ENCODE peak calls at places on chromosomes 16 and 17, in seven cellular contexts. One of them, this sample, is unnamed. For H3K36me3 and H3K4me1, the result is how much of the 10 kb centered on the place peaks cover.

GRCh38 chr16:87715658-87716057 is 50.1 kb downstream of the KLHDC4 start:
- DNase-seq in hepatocyte: no peak
- DNase-seq in ascending aorta: no peak
- DNase-seq in effector memory CD4-positive, alpha-beta T cell: no peak
- DNase-seq in adipocyte: peak
- DNase-seq in adrenal gland: no peak
- DNase-seq in aorta: no peak
- DNase-seq in this sample: no peak

GRCh38 chr16:2156025-2156848 is 655 bp downstream of the TRAF7 start:
- DNase-seq in hepatocyte: peak
- DNase-seq in ascending aorta: no peak
- DNase-seq in effector memory CD4-positive, alpha-beta T cell: no peak
- DNase-seq in adipocyte: peak
- DNase-seq in adrenal gland: no peak
- DNase-seq in aorta: peak
- DNase-seq in this sample: peak

GRCh38 chr17:68533887-68534700 is 21.9 kb downstream of the PRKAR1A start:
- DNase-seq in hepatocyte: no peak
- DNase-seq in ascending aorta: no peak
- DNase-seq in effector memory CD4-positive, alpha-beta T cell: no peak
- DNase-seq in adipocyte: peak
- DNase-seq in adrenal gland: no peak
- DNase-seq in aorta: no peak
- DNase-seq in this sample: no peak

GRCh38 chr17:33097411-33097810 is 105.8 kb downstream of the SPACA3 start:
- DNase-seq in hepatocyte: no peak
- DNase-seq in ascending aorta: no peak
- DNase-seq in effector memory CD4-positive, alpha-beta T cell: no peak
- DNase-seq in adipocyte: no peak
- DNase-seq in adrenal gland: no peak
- DNase-seq in aorta: no peak
- DNase-seq in this sample: no peak

GRCh38 chr17:12070561-12070960 is 49.9 kb downstream of the MAP2K4 start:
- DNase-seq in hepatocyte: no peak
- DNase-seq in ascending aorta: no peak
- DNase-seq in effector memory CD4-positive, alpha-beta T cell: no peak
- DNase-seq in adipocyte: peak
- DNase-seq in adrenal gland: no peak
- DNase-seq in aorta: no peak
- DNase-seq in this sample: no peak

GRCh38 chr17:42363767-42364585 is 24.3 kb downstream of the STAT3 start:
- DNase-seq in hepatocyte: no peak
- DNase-seq in ascending aorta: no peak
- DNase-seq in effector memory CD4-positive, alpha-beta T cell: no peak
- DNase-seq in adipocyte: peak
- DNase-seq in adrenal gland: no peak
- DNase-seq in aorta: no peak
- DNase-seq in this sample: no peak

GRCh38 chr16:89026121-89026612 is 49.2 kb upstream of the CBFA2T3 start:
- DNase-seq in hepatocyte: no peak
- DNase-seq in ascending aorta: no peak
- DNase-seq in effector memory CD4-positive, alpha-beta T cell: peak
- DNase-seq in adipocyte: no peak
- DNase-seq in adrenal gland: no peak
- DNase-seq in aorta: no peak
- DNase-seq in this sample: no peak

GRCh38 chr17:65039349-65039988 is 17.1 kb downstream of the GNA13 start:
- DNase-seq in hepatocyte: no peak
- DNase-seq in ascending aorta: no peak
- DNase-seq in effector memory CD4-positive, alpha-beta T cell: peak
- DNase-seq in adipocyte: no peak
- DNase-seq in adrenal gland: no peak
- DNase-seq in aorta: no peak
- DNase-seq in this sample: no peak

GRCh38 chr17:79732804-79733691 is 2.3 kb downstream of the ENPP7 start:
- DNase-seq in hepatocyte: no peak
- DNase-seq in ascending aorta: no peak
- DNase-seq in effector memory CD4-positive, alpha-beta T cell: peak
- DNase-seq in adipocyte: no peak
- DNase-seq in adrenal gland: no peak
- DNase-seq in aorta: no peak
- DNase-seq in this sample: no peak

GRCh38 chr16:22786284-22786683 is 27.7 kb upstream of the HS3ST2 start:
- DNase-seq in hepatocyte: no peak
- DNase-seq in ascending aorta: no peak
- DNase-seq in effector memory CD4-positive, alpha-beta T cell: no peak
- DNase-seq in adipocyte: no peak
- DNase-seq in adrenal gland: no peak
- DNase-seq in aorta: no peak
- DNase-seq in this sample: no peak

GRCh38 chr17:75176625-75177024 is 6.1 kb downstream of the SUMO2 start:
- DNase-seq in hepatocyte: no peak
- DNase-seq in ascending aorta: no peak
- DNase-seq in effector memory CD4-positive, alpha-beta T cell: no peak
- DNase-seq in adipocyte: no peak
- DNase-seq in adrenal gland: no peak
- DNase-seq in aorta: no peak
- DNase-seq in this sample: no peak
- H3K36me3 ChIP-seq in hepatocyte: under half
- H3K36me3 ChIP-seq in ascending aorta: half or more
- H3K36me3 ChIP-seq in effector memory CD4-positive, alpha-beta T cell: under half
- H3K36me3 ChIP-seq in adipocyte: half or more
- H3K36me3 ChIP-seq in adrenal gland: under half
- H3K36me3 ChIP-seq in aorta: under half
- H3K36me3 ChIP-seq in this sample: under half

DNA sequence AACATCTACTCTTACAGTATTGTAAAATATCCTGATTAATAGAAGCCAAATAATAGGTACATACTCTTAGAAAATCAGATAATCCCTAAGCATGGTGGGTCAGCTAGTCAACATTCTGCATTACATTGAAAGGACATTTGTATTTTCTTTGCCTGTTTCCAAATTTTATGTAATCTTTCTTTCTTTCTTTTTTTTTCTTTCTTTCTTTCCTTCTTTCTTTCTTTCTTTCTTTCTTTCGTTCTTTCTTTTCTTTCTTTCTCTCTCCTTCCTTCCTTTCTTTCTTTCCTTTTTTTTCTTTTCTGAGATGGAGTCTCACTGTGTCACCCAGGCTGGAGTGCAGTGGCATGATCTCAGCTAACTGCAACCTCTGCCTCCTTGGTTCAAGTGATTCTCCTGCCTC is 18.9 kb downstream of the ITGB3 start:
- DNase-seq in hepatocyte: no peak
- DNase-seq in ascending aorta: no peak
- DNase-seq in effector memory CD4-positive, alpha-beta T cell: no peak
- DNase-seq in adipocyte: no peak
- DNase-seq in adrenal gland: no peak
- DNase-seq in aorta: no peak
- DNase-seq in this sample: no peak
- H3K4me1 ChIP-seq in hepatocyte: under half
- H3K4me1 ChIP-seq in ascending aorta: under half
- H3K4me1 ChIP-seq in effector memory CD4-positive, alpha-beta T cell: under half
- H3K4me1 ChIP-seq in adipocyte: under half
- H3K4me1 ChIP-seq in adrenal gland: under half
- H3K4me1 ChIP-seq in aorta: under half
- H3K4me1 ChIP-seq in this sample: under half

GRCh38 chr16:684961-685696 is 995 bp upstream of the JMJD8 start:
- DNase-seq in hepatocyte: no peak
- DNase-seq in ascending aorta: no peak
- DNase-seq in effector memory CD4-positive, alpha-beta T cell: no peak
- DNase-seq in adipocyte: no peak
- DNase-seq in adrenal gland: no peak
- DNase-seq in aorta: no peak
- DNase-seq in this sample: no peak

GRCh38 chr16:684067-684794 is at the start of gene JMJD8:
- DNase-seq in hepatocyte: peak
- DNase-seq in ascending aorta: peak
- DNase-seq in effector memory CD4-positive, alpha-beta T cell: peak
- DNase-seq in adipocyte: peak
- DNase-seq in adrenal gland: peak
- DNase-seq in aorta: peak
- DNase-seq in this sample: peak

GRCh38 chr16:682493-683395 is 1.4 kb downstream of the JMJD8 start:
- DNase-seq in hepatocyte: no peak
- DNase-seq in ascending aorta: no peak
- DNase-seq in effector memory CD4-positive, alpha-beta T cell: no peak
- DNase-seq in adipocyte: no peak
- DNase-seq in adrenal gland: no peak
- DNase-seq in aorta: no peak
- DNase-seq in this sample: no peak

GRCh38 chr16:681746-682427 is 1.7 kb downstream of the STUB1 start:
- DNase-seq in hepatocyte: no peak
- DNase-seq in ascending aorta: no peak
- DNase-seq in effector memory CD4-positive, alpha-beta T cell: no peak
- DNase-seq in adipocyte: no peak
- DNase-seq in adrenal gland: no peak
- DNase-seq in aorta: no peak
- DNase-seq in this sample: no peak

GRCh38 chr16:683396-684066 is 603 bp downstream of the JMJD8 start:
- DNase-seq in hepatocyte: peak
- DNase-seq in ascending aorta: no peak
- DNase-seq in effector memory CD4-positive, alpha-beta T cell: no peak
- DNase-seq in adipocyte: no peak
- DNase-seq in adrenal gland: no peak
- DNase-seq in aorta: no peak
- DNase-seq in this sample: no peak
- H3K4me3 ChIP-seq in hepatocyte: peak
- H3K4me3 ChIP-seq in ascending aorta: peak
- H3K4me3 ChIP-seq in effector memory CD4-positive, alpha-beta T cell: peak
- H3K4me3 ChIP-seq in adipocyte: peak
- H3K4me3 ChIP-seq in adrenal gland: peak
- H3K4me3 ChIP-seq in aorta: peak
- H3K4me3 ChIP-seq in this sample: peak

DNA sequence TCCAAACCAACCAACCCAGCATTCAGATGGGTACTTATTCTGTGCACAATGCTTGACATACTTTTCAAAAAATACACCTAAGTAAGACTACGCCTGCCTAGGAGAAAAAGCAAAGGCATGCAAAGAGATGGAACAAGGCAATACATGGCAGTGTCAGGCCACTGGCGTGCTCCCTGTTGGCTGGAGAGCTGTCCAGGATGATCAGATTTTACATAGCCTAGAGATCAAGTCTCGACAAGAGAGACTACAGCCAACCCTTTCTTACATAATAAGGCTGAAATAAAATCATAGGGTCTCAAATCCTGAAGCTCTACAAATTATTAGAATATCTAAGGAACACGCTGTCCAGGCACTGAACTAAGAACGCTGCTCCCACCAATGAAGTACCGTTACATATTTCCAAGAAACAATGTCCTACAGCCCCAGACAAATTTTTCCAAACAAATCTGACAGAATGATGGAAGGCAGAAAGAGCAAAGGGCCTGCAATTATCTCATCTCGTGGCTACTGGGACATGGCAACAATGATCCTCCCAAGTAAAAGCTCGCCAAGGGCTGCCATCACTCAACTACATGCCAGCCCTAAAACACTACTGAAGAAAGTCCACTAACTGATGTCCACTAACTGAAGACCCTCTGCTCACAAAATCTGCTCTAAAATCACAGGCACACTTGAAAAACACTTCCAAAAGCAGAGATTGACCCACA is 5.1 kb downstream of the RPS15A start:
- DNase-seq in hepatocyte: no peak
- DNase-seq in ascending aorta: no peak
- DNase-seq in effector memory CD4-positive, alpha-beta T cell: no peak
- DNase-seq in adipocyte: no peak
- DNase-seq in adrenal gland: no peak
- DNase-seq in aorta: no peak
- DNase-seq in this sample: no peak
- H3K36me3 ChIP-seq in hepatocyte: under half
- H3K36me3 ChIP-seq in ascending aorta: half or more
- H3K36me3 ChIP-seq in effector memory CD4-positive, alpha-beta T cell: half or more
- H3K36me3 ChIP-seq in adipocyte: half or more
- H3K36me3 ChIP-seq in adrenal gland: under half
- H3K36me3 ChIP-seq in aorta: under half
- H3K36me3 ChIP-seq in this sample: under half

GRCh38 chr17:75684924-75685323 is 17.8 kb downstream of the SAP30BP start:
- DNase-seq in hepatocyte: peak
- DNase-seq in ascending aorta: no peak
- DNase-seq in effector memory CD4-positive, alpha-beta T cell: no peak
- DNase-seq in adipocyte: peak
- DNase-seq in adrenal gland: no peak
- DNase-seq in aorta: peak
- DNase-seq in this sample: peak
- H3K4me1 ChIP-seq in hepatocyte: under half
- H3K4me1 ChIP-seq in ascending aorta: under half
- H3K4me1 ChIP-seq in effector memory CD4-positive, alpha-beta T cell: under half
- H3K4me1 ChIP-seq in adipocyte: under half
- H3K4me1 ChIP-seq in adrenal gland: under half
- H3K4me1 ChIP-seq in aorta: under half
- H3K4me1 ChIP-seq in this sample: under half

This sample was measured in kidney.